ENCODE peak calls at places on chromosomes 13 and 19, in nine cellular contexts. O is bronchial epithelial cell, M is cardiac muscle cell, J is heart right ventricle, H is brain microvascular endothelial cell, Q is stomach, E is astrocyte, V is AG10803, G is GM10248. U is an unnamed sample.

GRCh38 chr13:33263976-33264619 is 21.5 kb downstream of the STARD13 start:
- DNase-seq in G (no peak), J (no peak), E (no peak), H (no peak), O (no peak), M (no peak), V (peak), Q (no peak), U (no peak)

GRCh38 chr19:5261151-5261890 is 79.3 kb downstream of the PTPRS start:
- DNase-seq in H (no peak), O (peak), V (no peak), E (no peak), M (no peak), J (no peak), Q (no peak), G (no peak), U (no peak)

GRCh38 chr19:3959766-3960131 is 11.2 kb downstream of the DAPK3 start:
- DNase-seq in O (no peak), E (no peak), V (no peak), J (no peak), H (no peak), G (no peak), Q (no peak), M (no peak), U (no peak)

GRCh38 chr13:100394005-100394695 is 194.4 kb downstream of the GGACT start:
- DNase-seq in M (peak), J (no peak), O (no peak), G (peak), V (peak), E (peak), H (peak), Q (no peak), U (peak)

GRCh38 chr19:46404884-46405658 is 8.3 kb downstream of the CCDC8 start:
- DNase-seq in G (no peak), M (peak), J (no peak), Q (no peak), O (no peak), E (no peak), V (no peak), H (peak), U (no peak)

GRCh38 chr19:27776020-27776419 is 1436.9 kb downstream of the UQCRFS1 start:
- DNase-seq in M (peak), J (no peak), H (peak), Q (no peak), V (peak), O (peak), E (no peak), G (no peak), U (no peak)

GRCh38 chr19:44025217-44025936 is at the start of gene ZNF222:
- DNase-seq in O (peak), E (peak), H (peak), M (peak), V (peak), J (peak), Q (peak), G (peak), U (peak)

GRCh38 chr19:55486043-55486970 is 1.3 kb downstream of the NAT14 start:
- DNase-seq in Q (no peak), G (no peak), V (peak), M (no peak), E (no peak), H (no peak), J (no peak), O (no peak), U (no peak)

GRCh38 chr19:53982611-53983010 is 8.8 kb upstream of the CACNG6 start:
- DNase-seq in V (no peak), E (no peak), M (peak), Q (peak), H (no peak), J (peak), G (no peak), O (no peak), U (no peak)

GRCh38 chr19:38030681-38031422 is 123.8 kb downstream of the SIPA1L3 start:
- DNase-seq in V (no peak), G (no peak), O (no peak), Q (no peak), H (no peak), E (no peak), M (no peak), J (no peak), U (no peak)

GRCh38 chr19:18964121-18964520 is 23.1 kb upstream of the HOMER3 start:
- DNase-seq in V (no peak), Q (no peak), G (no peak), J (no peak), M (no peak), H (no peak), E (no peak), O (no peak), U (no peak)

GRCh38 chr13:48626726-48627451 is 26.8 kb upstream of the CYSLTR2 start:
- DNase-seq in J (no peak), M (peak), O (no peak), Q (no peak), H (peak), G (no peak), V (no peak), E (peak), U (no peak)

GRCh38 chr13:20114066-20114465 is 46.8 kb downstream of the GJA3 start:
- DNase-seq in E (no peak), M (no peak), H (no peak), O (no peak), G (no peak), V (no peak), J (no peak), Q (no peak), U (no peak)

GRCh38 chr19:48478339-48479061 is 9.3 kb downstream of the CYTH2 start:
- DNase-seq in G (no peak), O (no peak), Q (no peak), E (no peak), H (no peak), J (no peak), V (no peak), M (no peak), U (no peak)

GRCh38 chr19:55146648-55147218 is 2.3 kb downstream of the TNNT1 start:
- DNase-seq in J (no peak), O (peak), G (peak), H (no peak), M (no peak), Q (no peak), V (no peak), E (no peak), U (no peak)

GRCh38 chr19:45424191-45425058 is 708 bp upstream of the ERCC1 start:
- DNase-seq in H (peak), V (peak), J (peak), E (peak), Q (peak), G (no peak), M (peak), O (peak), U (peak)

GRCh38 chr13:50991624-50992610 is 82.3 kb downstream of the RNASEH2B start:
- DNase-seq in H (no peak), Q (no peak), V (no peak), E (no peak), O (no peak), G (peak), M (no peak), J (no peak), U (peak)

GRCh38 chr13:45584816-45585215 is 30.7 kb downstream of the ERICH6B start:
- DNase-seq in M (no peak), H (no peak), Q (no peak), G (no peak), V (no peak), O (peak), J (no peak), E (no peak), U (no peak)

GRCh38 chr19:43575955-43576451 is 402 bp downstream of the PINLYP start:
- DNase-seq in V (no peak), H (no peak), G (no peak), M (no peak), O (no peak), E (no peak), Q (no peak), J (no peak), U (no peak)

GRCh38 chr19:13022111-13022858 is 27.0 kb downstream of the NFIX start:
- DNase-seq in V (peak), H (peak), O (no peak), J (peak), E (peak), G (peak), Q (no peak), M (peak), U (peak)

GRCh38 chr13:35978607-35979316 is 152.4 kb downstream of the DCLK1 start:
- DNase-seq in G (peak), M (peak), E (peak), H (peak), Q (no peak), J (no peak), O (peak), V (peak), U (peak)

GRCh38 chr19:9610484-9611113 is 10.4 kb downstream of the ZNF561 start:
- DNase-seq in M (no peak), G (no peak), Q (no peak), V (no peak), J (no peak), E (no peak), H (no peak), O (no peak), U (no peak)

DNA sequence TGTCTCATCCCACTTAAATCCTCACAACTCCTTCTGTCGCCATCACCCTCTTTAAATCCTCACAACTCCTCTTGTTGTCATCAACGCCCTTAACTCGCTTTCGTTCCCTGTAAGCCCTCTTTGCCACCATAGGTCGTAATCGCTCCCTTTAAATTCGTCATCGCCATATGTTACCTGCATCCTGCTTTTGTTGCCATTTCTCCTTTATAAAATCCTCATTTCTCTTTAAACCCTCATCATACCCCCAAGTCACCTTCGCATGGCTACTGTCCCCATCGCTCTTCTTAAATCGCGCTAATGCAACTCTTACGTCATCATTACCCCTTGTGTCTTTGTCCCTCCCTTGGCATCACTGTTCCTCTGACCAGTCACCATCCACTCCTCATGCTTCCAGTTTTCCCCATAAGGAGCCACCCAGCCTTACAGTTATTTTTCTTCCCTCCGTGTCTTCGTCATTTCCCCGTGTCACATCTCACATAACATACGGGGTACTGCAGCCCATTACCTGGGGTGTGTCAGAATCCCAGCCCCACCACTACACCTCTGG is 539 bp downstream of the PLD3 start:
- DNase-seq in H (peak), J (no peak), G (no peak), Q (no peak), E (peak), O (peak), M (peak), V (peak), U (no peak)
- TF ChIP-seq CTCF in H (no peak), J (no peak), G (no peak), Q (no peak), E (no peak), O (no peak), M (no peak), V (no peak), U (no peak)

DNA sequence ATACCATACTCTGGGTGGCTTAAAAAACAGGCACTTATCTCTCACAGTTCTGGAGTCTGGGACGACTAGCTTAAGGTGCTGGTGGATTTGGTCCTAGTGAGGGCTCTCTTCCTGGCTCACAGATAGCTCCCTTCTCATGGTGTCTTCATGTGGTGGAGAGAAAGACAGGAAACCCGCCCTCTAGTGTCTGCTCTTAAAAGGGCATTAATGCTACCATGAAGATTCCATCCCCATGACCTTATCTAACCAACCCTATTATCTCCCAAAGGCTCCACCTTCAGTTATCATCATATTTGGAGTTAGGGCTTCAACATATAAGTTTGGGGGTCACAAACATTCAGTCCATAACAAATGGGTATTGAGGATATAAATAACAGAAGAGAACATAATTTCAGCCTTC is 139.4 kb downstream of the HS6ST3 start:
- DNase-seq in J (no peak), V (no peak), Q (no peak), H (peak), O (peak), G (peak), E (no peak), M (peak), U (no peak)
- TF ChIP-seq CTCF in J (peak), V (peak), Q (no peak), H (peak), O (peak), G (peak), E (peak), M (peak), U (peak)

GRCh38 chr13:47252627-47253026 is 355.8 kb upstream of the HTR2A start:
- DNase-seq in E (peak), V (peak), Q (no peak), M (no peak), O (no peak), G (no peak), J (no peak), H (no peak), U (no peak)

GRCh38 chr13:47256618-47257017 is 359.8 kb upstream of the HTR2A start:
- DNase-seq in E (peak), J (no peak), Q (no peak), G (no peak), V (peak), M (peak), O (peak), H (peak), U (no peak)

GRCh38 chr13:47258384-47258783 is 361.5 kb upstream of the HTR2A start:
- DNase-seq in G (no peak), O (no peak), M (no peak), E (no peak), H (no peak), Q (no peak), J (no peak), V (peak), U (no peak)
- TF ChIP-seq CTCF in G (no peak), O (no peak), M (no peak), E (no peak), H (no peak), Q (no peak), J (no peak), V (peak), U (no peak)

GRCh38 chr13:98147521-98147920 is 4.6 kb downstream of the FARP1 start:
- DNase-seq in M (no peak), V (peak), J (no peak), Q (no peak), O (no peak), E (no peak), G (no peak), H (no peak), U (no peak)
- TF ChIP-seq CTCF in M (no peak), V (no peak), J (no peak), Q (no peak), O (no peak), E (no peak), G (no peak), H (peak), U (no peak)

GRCh38 chr13:31967155-31967554 is 64.4 kb upstream of the FRY start:
- DNase-seq in G (no peak), J (no peak), Q (no peak), E (no peak), V (no peak), H (no peak), O (no peak), M (no peak), U (no peak)
- TF ChIP-seq CTCF in G (no peak), J (peak), Q (no peak), E (no peak), V (no peak), H (no peak), O (no peak), M (peak), U (no peak)

GRCh38 chr19:8320564-8321066 is 560 bp downstream of the NDUFA7 start:
- DNase-seq in M (no peak), H (no peak), V (no peak), G (no peak), Q (no peak), E (no peak), J (no peak), O (no peak), U (no peak)
- TF ChIP-seq CTCF in M (no peak), H (no peak), V (no peak), G (peak), Q (no peak), E (no peak), J (no peak), O (no peak), U (peak)

DNA sequence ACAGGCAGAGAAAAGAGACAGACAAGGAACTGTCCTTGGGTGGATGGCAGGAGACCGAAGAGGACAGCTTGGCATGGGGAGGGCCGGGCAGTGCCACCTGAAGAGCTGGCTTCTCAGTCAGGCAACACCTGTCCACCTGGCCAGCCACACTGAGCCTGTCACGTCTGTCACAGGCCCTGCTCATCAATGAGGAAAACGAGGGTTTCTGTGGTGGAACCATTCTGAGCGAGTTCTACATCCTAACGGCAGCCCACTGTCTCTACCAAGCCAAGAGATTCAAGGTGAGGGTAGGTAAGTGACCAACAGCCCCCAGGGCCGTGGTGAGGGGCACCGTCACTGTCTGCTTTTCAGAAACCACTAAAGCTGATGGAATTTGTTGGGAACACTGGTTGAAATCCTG is 11.2 kb upstream of the PROZ start:
- DNase-seq in V (no peak), O (no peak), M (no peak), E (no peak), G (no peak), Q (no peak), J (no peak), H (no peak), U (no peak)
- TF ChIP-seq CTCF in V (no peak), O (no peak), M (no peak), E (no peak), G (no peak), Q (no peak), J (no peak), H (no peak), U (no peak)

DNA sequence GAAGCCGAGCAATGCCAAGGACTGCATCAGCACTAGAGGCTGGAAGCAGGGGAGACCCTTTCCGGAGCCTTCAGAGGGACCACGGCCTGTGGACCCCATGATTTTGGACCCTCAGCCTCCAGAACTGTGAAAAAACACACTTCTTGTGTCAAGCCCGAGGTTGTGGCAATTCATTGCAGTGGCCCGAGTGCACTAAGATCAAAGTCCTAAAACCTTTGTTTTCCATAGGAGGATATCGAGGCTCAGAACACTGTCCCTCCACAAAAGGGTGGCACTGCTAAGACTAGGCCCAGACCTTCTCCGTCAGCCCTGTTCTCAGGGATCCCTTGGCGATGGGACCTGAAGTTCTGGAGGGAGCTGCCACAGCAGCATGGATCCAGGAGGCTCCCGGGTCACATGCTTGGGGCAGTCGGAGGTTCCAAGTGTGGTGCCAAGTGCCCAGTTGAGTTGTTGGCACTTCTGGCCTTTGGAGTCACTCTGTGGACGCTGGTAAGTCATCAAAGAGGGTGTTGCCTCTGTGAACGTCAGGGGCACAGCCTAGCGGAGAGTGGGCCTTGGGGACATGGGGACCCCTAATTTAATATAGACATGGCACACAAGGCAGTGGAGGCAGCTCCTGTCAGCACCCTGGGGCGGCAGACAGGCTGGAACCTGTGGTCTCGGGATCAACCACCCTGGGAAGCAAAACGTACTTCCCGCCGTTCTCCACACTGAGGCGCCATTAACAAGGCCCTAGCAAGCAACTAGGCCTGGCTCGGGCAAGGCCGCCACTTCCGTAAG is 199.2 kb downstream of the COL4A1 start:
- DNase-seq in H (no peak), M (peak), Q (no peak), J (no peak), V (no peak), G (no peak), E (no peak), O (no peak), U (no peak)
- TF ChIP-seq CTCF in H (peak), M (peak), Q (no peak), J (peak), V (no peak), G (no peak), E (peak), O (no peak), U (no peak)

GRCh38 chr13:49791214-49791752 is 1.2 kb downstream of the KPNA3 start:
- DNase-seq in V (peak), M (peak), Q (no peak), H (peak), G (peak), J (no peak), O (peak), E (peak), U (peak)
- TF ChIP-seq CTCF in V (no peak), M (peak), Q (no peak), H (peak), G (peak), J (no peak), O (peak), E (no peak), U (peak)

GRCh38 chr19:40716031-40716654 is 543 bp downstream of the COQ8B start:
- DNase-seq in J (no peak), V (no peak), E (no peak), M (no peak), G (no peak), Q (no peak), O (peak), H (peak), U (peak)

GRCh38 chr19:40717880-40718773 is 1.2 kb downstream of the ITPKC start:
- DNase-seq in G (no peak), V (peak), O (peak), J (no peak), Q (no peak), H (no peak), E (no peak), M (peak), U (no peak)

GRCh38 chr19:40714519-40715299 is 2.0 kb downstream of the COQ8B start:
- DNase-seq in O (peak), H (peak), E (peak), J (peak), G (peak), V (peak), M (peak), Q (peak), U (peak)

GRCh38 chr19:40717325-40717879 is 490 bp downstream of the ITPKC start:
- DNase-seq in V (no peak), G (no peak), E (no peak), M (no peak), J (no peak), H (peak), Q (no peak), O (no peak), U (no peak)

DNA sequence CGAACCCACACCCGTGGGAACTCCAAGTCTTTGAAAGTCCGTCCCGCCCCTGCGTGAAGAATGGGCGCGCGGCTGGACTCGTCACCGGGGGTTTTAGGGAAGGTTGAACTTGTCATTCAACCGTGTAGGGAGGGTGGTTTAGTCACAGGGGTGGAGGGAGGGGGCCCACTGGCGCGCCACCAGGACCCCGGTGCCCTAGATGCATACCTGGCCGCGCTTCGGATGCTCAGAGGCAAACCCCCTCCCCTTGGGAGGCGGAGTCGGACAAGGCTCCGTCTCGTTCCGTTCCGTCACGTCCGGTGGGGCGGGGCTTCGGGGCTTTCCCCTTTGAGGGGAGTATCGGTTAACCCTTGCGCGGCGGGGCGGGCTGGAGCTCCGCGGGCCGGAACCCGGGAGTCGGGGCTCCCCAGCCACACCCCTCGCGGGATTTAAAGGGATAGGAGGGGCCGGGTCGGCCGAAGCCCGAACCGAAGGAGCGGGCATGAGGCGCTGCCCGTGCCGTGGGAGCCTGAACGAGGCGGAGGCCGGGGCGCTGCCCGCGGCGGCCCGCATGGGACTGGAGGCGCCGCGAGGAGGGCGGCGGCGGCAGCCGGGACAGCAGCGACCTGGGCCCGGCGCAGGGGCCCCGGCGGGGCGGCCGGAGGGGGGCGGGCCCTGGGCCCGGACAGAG is at the start of the genes COQ8B and ITPKC:
- DNase-seq in E (peak), G (peak), J (peak), M (peak), H (peak), O (peak), V (peak), Q (peak), U (peak)
- TF ChIP-seq CTCF in E (no peak), G (no peak), J (no peak), M (no peak), H (no peak), O (no peak), V (no peak), Q (no peak), U (no peak)